ENCODE peak calls at places on chromosomes 13 and 19, in ten cellular contexts. One of them, this sample, is unnamed. For H3K36me3, the result is how much of the 10 kb centered on the place peaks cover.

GRCh38 chr13:27283906-27284523 is 13.4 kb downstream of the RASL11A start:
- DNase-seq in PC-3: peak
- DNase-seq in HCT116: peak
- DNase-seq in Caco-2: peak
- DNase-seq in thoracic aorta: no peak
- DNase-seq in left ventricle myocardium inferior: no peak
- DNase-seq in heart right ventricle: no peak
- DNase-seq in uterus: no peak
- DNase-seq in body of pancreas: peak
- DNase-seq in left lung: no peak
- DNase-seq in this sample: no peak

GRCh38 chr13:39451860-39452301 is 151.1 kb downstream of the LHFPL6 start:
- DNase-seq in PC-3: no peak
- DNase-seq in HCT116: no peak
- DNase-seq in Caco-2: no peak
- DNase-seq in thoracic aorta: no peak
- DNase-seq in left ventricle myocardium inferior: peak
- DNase-seq in heart right ventricle: peak
- DNase-seq in uterus: no peak
- DNase-seq in body of pancreas: peak
- DNase-seq in left lung: no peak
- DNase-seq in this sample: peak

GRCh38 chr13:99564389-99564788 is 63.1 kb downstream of the TM9SF2 start:
- DNase-seq in PC-3: no peak
- DNase-seq in HCT116: no peak
- DNase-seq in Caco-2: no peak
- DNase-seq in thoracic aorta: no peak
- DNase-seq in left ventricle myocardium inferior: no peak
- DNase-seq in heart right ventricle: no peak
- DNase-seq in uterus: no peak
- DNase-seq in body of pancreas: no peak
- DNase-seq in left lung: no peak
- DNase-seq in this sample: no peak

GRCh38 chr19:10289167-10289835 is 451 bp upstream of the ICAM5 start:
- DNase-seq in PC-3: peak
- DNase-seq in HCT116: peak
- DNase-seq in Caco-2: peak
- DNase-seq in thoracic aorta: no peak
- DNase-seq in left ventricle myocardium inferior: no peak
- DNase-seq in heart right ventricle: no peak
- DNase-seq in uterus: no peak
- DNase-seq in body of pancreas: no peak
- DNase-seq in left lung: peak
- DNase-seq in this sample: peak

GRCh38 chr13:97460004-97460756 is 26.2 kb downstream of the RAP2A start:
- DNase-seq in PC-3: no peak
- DNase-seq in HCT116: no peak
- DNase-seq in Caco-2: no peak
- DNase-seq in thoracic aorta: no peak
- DNase-seq in left ventricle myocardium inferior: no peak
- DNase-seq in heart right ventricle: no peak
- DNase-seq in uterus: no peak
- DNase-seq in body of pancreas: peak
- DNase-seq in left lung: no peak
- DNase-seq in this sample: peak

GRCh38 chr19:37817180-37817911 is 38.0 kb upstream of the ZNF573 start:
- DNase-seq in PC-3: no peak
- DNase-seq in HCT116: no peak
- DNase-seq in Caco-2: no peak
- DNase-seq in thoracic aorta: peak
- DNase-seq in left ventricle myocardium inferior: peak
- DNase-seq in heart right ventricle: peak
- DNase-seq in uterus: peak
- DNase-seq in body of pancreas: peak
- DNase-seq in left lung: peak
- DNase-seq in this sample: peak

GRCh38 chr19:29875931-29876330 is 64.1 kb downstream of the CCNE1 start:
- DNase-seq in PC-3: no peak
- DNase-seq in HCT116: no peak
- DNase-seq in Caco-2: no peak
- DNase-seq in thoracic aorta: no peak
- DNase-seq in left ventricle myocardium inferior: no peak
- DNase-seq in heart right ventricle: no peak
- DNase-seq in uterus: no peak
- DNase-seq in body of pancreas: no peak
- DNase-seq in left lung: no peak
- DNase-seq in this sample: no peak

GRCh38 chr13:31951215-31951678 is 80.3 kb upstream of the FRY start:
- DNase-seq in PC-3: peak
- DNase-seq in HCT116: no peak
- DNase-seq in Caco-2: no peak
- DNase-seq in thoracic aorta: no peak
- DNase-seq in left ventricle myocardium inferior: peak
- DNase-seq in heart right ventricle: peak
- DNase-seq in uterus: no peak
- DNase-seq in body of pancreas: peak
- DNase-seq in left lung: peak
- DNase-seq in this sample: peak

GRCh38 chr19:15259900-15260299 is 27.7 kb upstream of the EPHX3 start:
- DNase-seq in PC-3: no peak
- DNase-seq in HCT116: no peak
- DNase-seq in Caco-2: no peak
- DNase-seq in thoracic aorta: no peak
- DNase-seq in left ventricle myocardium inferior: no peak
- DNase-seq in heart right ventricle: no peak
- DNase-seq in uterus: no peak
- DNase-seq in body of pancreas: no peak
- DNase-seq in left lung: peak
- DNase-seq in this sample: no peak

GRCh38 chr13:78736142-78736541 is 77.2 kb upstream of the OBI1 start:
- DNase-seq in PC-3: peak
- DNase-seq in HCT116: no peak
- DNase-seq in Caco-2: no peak
- DNase-seq in thoracic aorta: no peak
- DNase-seq in left ventricle myocardium inferior: no peak
- DNase-seq in heart right ventricle: no peak
- DNase-seq in uterus: no peak
- DNase-seq in body of pancreas: no peak
- DNase-seq in left lung: no peak
- DNase-seq in this sample: no peak

GRCh38 chr13:83065136-83065535 is 817.1 kb downstream of the SLITRK1 start:
- DNase-seq in PC-3: no peak
- DNase-seq in HCT116: no peak
- DNase-seq in Caco-2: no peak
- DNase-seq in thoracic aorta: peak
- DNase-seq in left ventricle myocardium inferior: no peak
- DNase-seq in heart right ventricle: no peak
- DNase-seq in uterus: peak
- DNase-seq in body of pancreas: peak
- DNase-seq in left lung: no peak
- DNase-seq in this sample: no peak

GRCh38 chr19:47539747-47540311 is 25.0 kb upstream of the NAPA start:
- DNase-seq in PC-3: no peak
- DNase-seq in HCT116: no peak
- DNase-seq in Caco-2: no peak
- DNase-seq in thoracic aorta: no peak
- DNase-seq in left ventricle myocardium inferior: no peak
- DNase-seq in heart right ventricle: no peak
- DNase-seq in uterus: no peak
- DNase-seq in body of pancreas: no peak
- DNase-seq in left lung: no peak
- DNase-seq in this sample: no peak

GRCh38 chr13:46179576-46180368 is 2.2 kb downstream of the LCP1 start:
- DNase-seq in PC-3: no peak
- DNase-seq in HCT116: no peak
- DNase-seq in Caco-2: no peak
- DNase-seq in thoracic aorta: peak
- DNase-seq in left ventricle myocardium inferior: peak
- DNase-seq in heart right ventricle: peak
- DNase-seq in uterus: no peak
- DNase-seq in body of pancreas: peak
- DNase-seq in left lung: no peak
- DNase-seq in this sample: peak

GRCh38 chr13:53562419-53562818 is 533.8 kb downstream of the OLFM4 start:
- DNase-seq in PC-3: no peak
- DNase-seq in HCT116: no peak
- DNase-seq in Caco-2: no peak
- DNase-seq in thoracic aorta: no peak
- DNase-seq in left ventricle myocardium inferior: no peak
- DNase-seq in heart right ventricle: no peak
- DNase-seq in uterus: no peak
- DNase-seq in body of pancreas: no peak
- DNase-seq in left lung: no peak
- DNase-seq in this sample: no peak

GRCh38 chr13:53601181-53601580 is 572.6 kb downstream of the OLFM4 start:
- DNase-seq in PC-3: no peak
- DNase-seq in HCT116: no peak
- DNase-seq in Caco-2: no peak
- DNase-seq in thoracic aorta: no peak
- DNase-seq in left ventricle myocardium inferior: no peak
- DNase-seq in heart right ventricle: no peak
- DNase-seq in uterus: no peak
- DNase-seq in body of pancreas: no peak
- DNase-seq in left lung: no peak
- DNase-seq in this sample: no peak

GRCh38 chr13:35471466-35472307 is 4.8 kb downstream of the MAB21L1 start:
- DNase-seq in PC-3: no peak
- DNase-seq in HCT116: no peak
- DNase-seq in Caco-2: no peak
- DNase-seq in thoracic aorta: no peak
- DNase-seq in left ventricle myocardium inferior: no peak
- DNase-seq in heart right ventricle: no peak
- DNase-seq in uterus: no peak
- DNase-seq in body of pancreas: no peak
- DNase-seq in left lung: peak
- DNase-seq in this sample: no peak
- H3K36me3 ChIP-seq in PC-3: under half
- H3K36me3 ChIP-seq in HCT116: under half
- H3K36me3 ChIP-seq in Caco-2: under half
- H3K36me3 ChIP-seq in thoracic aorta: under half
- H3K36me3 ChIP-seq in left ventricle myocardium inferior: under half
- H3K36me3 ChIP-seq in heart right ventricle: under half
- H3K36me3 ChIP-seq in uterus: under half
- H3K36me3 ChIP-seq in body of pancreas: under half
- H3K36me3 ChIP-seq in left lung: under half
- H3K36me3 ChIP-seq in this sample: under half

GRCh38 chr19:48826606-48827020 is 9.7 kb downstream of the HSD17B14 start:
- DNase-seq in PC-3: no peak
- DNase-seq in HCT116: no peak
- DNase-seq in Caco-2: peak
- DNase-seq in thoracic aorta: no peak
- DNase-seq in left ventricle myocardium inferior: no peak
- DNase-seq in heart right ventricle: no peak
- DNase-seq in uterus: no peak
- DNase-seq in body of pancreas: peak
- DNase-seq in left lung: no peak
- DNase-seq in this sample: no peak
- TF ChIP-seq CTCF in PC-3: peak
- TF ChIP-seq CTCF in HCT116: no peak
- TF ChIP-seq CTCF in Caco-2: peak
- TF ChIP-seq CTCF in thoracic aorta: no peak
- TF ChIP-seq CTCF in left ventricle myocardium inferior: no peak
- TF ChIP-seq CTCF in heart right ventricle: no peak
- TF ChIP-seq CTCF in uterus: no peak
- TF ChIP-seq CTCF in body of pancreas: peak
- TF ChIP-seq CTCF in left lung: no peak
- TF ChIP-seq CTCF in this sample: peak

DNA sequence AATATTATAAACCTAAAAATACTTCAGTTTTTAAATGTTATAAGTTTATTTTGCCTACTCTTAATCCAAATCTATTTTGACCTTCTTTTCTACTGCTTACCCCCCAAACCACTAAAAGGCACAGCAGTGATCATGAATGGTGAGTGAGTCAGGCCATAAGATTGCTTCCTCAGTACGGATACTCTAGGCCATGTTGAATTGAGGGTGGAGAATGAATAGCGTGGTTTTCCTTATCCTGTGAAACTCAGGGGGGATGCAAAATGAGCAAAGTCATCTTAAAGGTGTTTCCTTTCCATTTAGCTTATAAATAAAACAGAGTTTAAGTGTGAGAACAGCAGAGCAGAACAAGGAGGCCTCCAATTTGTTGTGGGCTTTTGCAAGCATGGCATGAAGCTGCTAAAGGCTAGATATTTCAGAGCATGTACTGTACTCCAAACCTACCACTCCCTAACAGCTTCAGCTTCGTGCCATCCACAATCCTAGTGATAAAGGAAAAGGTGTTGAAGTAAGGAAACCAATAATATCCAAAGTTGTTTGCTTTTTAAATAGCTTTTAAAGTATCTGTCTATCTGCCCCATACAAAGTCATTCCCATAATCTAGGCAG is 25.0 kb downstream of the SERPINE3 start:
- DNase-seq in PC-3: peak
- DNase-seq in HCT116: no peak
- DNase-seq in Caco-2: no peak
- DNase-seq in thoracic aorta: no peak
- DNase-seq in left ventricle myocardium inferior: no peak
- DNase-seq in heart right ventricle: no peak
- DNase-seq in uterus: no peak
- DNase-seq in body of pancreas: no peak
- DNase-seq in left lung: no peak
- DNase-seq in this sample: no peak
- H3K36me3 ChIP-seq in PC-3: under half
- H3K36me3 ChIP-seq in HCT116: under half
- H3K36me3 ChIP-seq in Caco-2: under half
- H3K36me3 ChIP-seq in thoracic aorta: under half
- H3K36me3 ChIP-seq in left ventricle myocardium inferior: half or more
- H3K36me3 ChIP-seq in heart right ventricle: half or more
- H3K36me3 ChIP-seq in uterus: under half
- H3K36me3 ChIP-seq in body of pancreas: under half
- H3K36me3 ChIP-seq in left lung: under half
- H3K36me3 ChIP-seq in this sample: under half

GRCh38 chr19:38952395-38953165 is 21.8 kb downstream of the MRPS12 start:
- DNase-seq in PC-3: peak
- DNase-seq in HCT116: no peak
- DNase-seq in Caco-2: peak
- DNase-seq in thoracic aorta: no peak
- DNase-seq in left ventricle myocardium inferior: no peak
- DNase-seq in heart right ventricle: no peak
- DNase-seq in uterus: no peak
- DNase-seq in body of pancreas: peak
- DNase-seq in left lung: no peak
- DNase-seq in this sample: no peak
- TF ChIP-seq CTCF in PC-3: peak
- TF ChIP-seq CTCF in HCT116: peak
- TF ChIP-seq CTCF in Caco-2: peak
- TF ChIP-seq CTCF in thoracic aorta: no peak
- TF ChIP-seq CTCF in left ventricle myocardium inferior: peak
- TF ChIP-seq CTCF in heart right ventricle: no peak
- TF ChIP-seq CTCF in uterus: no peak
- TF ChIP-seq CTCF in body of pancreas: peak
- TF ChIP-seq CTCF in left lung: no peak
- TF ChIP-seq CTCF in this sample: peak

This sample was measured in GM06990.